ENCODE peak calls at places on chromosomes 6 and 20, in nine cellular contexts. E is fibroblast of lung; K is NCI-H1092 treated with DMSO at 0.1 percent for 48 hours; Z is activated T-helper 1 cell treated with Interleukin-2 at 50 U/mL for 16 hours; X is BE2C; V is activated T-helper 2 cell treated with anti-CD3 and anti-CD28 coated beads, Interferon-gamma antibody, Interleukin-2, Interleukin-4, amounts not matched to agents 10 μg/mL and 5 μg/mL and 100 μg/mL, durations not matched to agents 14 hours and 24 hours and 36 hours; R is SK-MEL-5; J is K562; T is HEK293T. B is an unnamed sample.

GRCh38 chr20:34997171-34997570 is 41.5 kb downstream of the MYH7B start:
- DNase-seq in E (no peak), K (no peak), Z (no peak), X (peak), V (no peak), R (no peak), J (no peak), T (no peak), B (no peak)

GRCh38 chr6:144655376-144655775 is 370.2 kb downstream of the UTRN start:
- DNase-seq in E (peak), K (no peak), Z (no peak), X (no peak), V (no peak), R (no peak), J (no peak), T (no peak), B (no peak)

GRCh38 chr20:63156221-63156671 is 59.7 kb downstream of the YTHDF1 start:
- DNase-seq in E (no peak), K (peak), Z (no peak), X (peak), V (no peak), R (no peak), J (no peak), T (no peak), B (no peak)

GRCh38 chr6:118787746-118788419 is 106.1 kb upstream of the ASF1A start:
- DNase-seq in E (no peak), K (no peak), Z (no peak), X (no peak), V (no peak), R (peak), J (no peak), T (no peak), B (no peak)

GRCh38 chr6:45882671-45883070 is 133.0 kb downstream of the CLIC5 start:
- DNase-seq in E (no peak), K (no peak), Z (no peak), X (no peak), V (no peak), R (no peak), J (no peak), T (no peak), B (no peak)

GRCh38 chr20:5484346-5484745 is 167.6 kb upstream of the PROKR2 start:
- DNase-seq in E (no peak), K (no peak), Z (no peak), X (no peak), V (no peak), R (no peak), J (no peak), T (no peak), B (no peak)

GRCh38 chr6:132715204-132715603 is 1.3 kb upstream of the VNN1 start:
- DNase-seq in E (peak), K (no peak), Z (no peak), X (peak), V (no peak), R (peak), J (peak), T (peak), B (no peak)

GRCh38 chr6:137975058-137975940 is 108.2 kb downstream of the TNFAIP3 start:
- DNase-seq in E (peak), K (no peak), Z (no peak), X (no peak), V (peak), R (peak), J (no peak), T (no peak), B (no peak)

GRCh38 chr6:14194483-14194882 is 76.9 kb downstream of the CD83 start:
- DNase-seq in E (no peak), K (no peak), Z (no peak), X (no peak), V (no peak), R (no peak), J (no peak), T (no peak), B (no peak)

GRCh38 chr6:4800662-4801061 is 24.5 kb downstream of the CDYL start:
- DNase-seq in E (no peak), K (no peak), Z (no peak), X (no peak), V (no peak), R (no peak), J (no peak), T (no peak), B (no peak)

GRCh38 chr6:2181567-2181966 is 63.8 kb downstream of the GMDS start:
- DNase-seq in E (no peak), K (no peak), Z (no peak), X (no peak), V (no peak), R (no peak), J (no peak), T (no peak), B (no peak)

GRCh38 chr6:127855542-127856159 is 45.2 kb downstream of the THEMIS start:
- DNase-seq in E (no peak), K (no peak), Z (peak), X (peak), V (no peak), R (peak), J (no peak), T (peak), B (peak)

GRCh38 chr6:2891768-2892170 is 11.3 kb downstream of the SERPINB9 start:
- DNase-seq in E (no peak), K (no peak), Z (peak), X (no peak), V (no peak), R (no peak), J (no peak), T (no peak), B (peak)

GRCh38 chr6:75076009-75076408 is 129.8 kb downstream of the COL12A1 start:
- DNase-seq in E (no peak), K (no peak), Z (no peak), X (no peak), V (no peak), R (no peak), J (no peak), T (no peak), B (no peak)

GRCh38 chr6:7910298-7910653 is 312 bp downstream of the TXNDC5 start:
- DNase-seq in E (no peak), K (no peak), Z (no peak), X (no peak), V (no peak), R (no peak), J (no peak), T (no peak), B (no peak)

GRCh38 chr6:37103169-37104039 is 66.5 kb upstream of the PIM1 start:
- DNase-seq in E (no peak), K (peak), Z (no peak), X (peak), V (no peak), R (no peak), J (peak), T (no peak), B (no peak)

GRCh38 chr6:47349931-47350330 is 40.2 kb upstream of the TNFRSF21 start:
- DNase-seq in E (no peak), K (no peak), Z (no peak), X (no peak), V (no peak), R (no peak), J (no peak), T (no peak), B (no peak)

GRCh38 chr6:87322304-87323212 is at the start of gene SMIM8:
- DNase-seq in E (peak), K (peak), Z (peak), X (peak), V (peak), R (peak), J (peak), T (peak), B (peak)